ENCODE peak calls at places on chromosome 18, in six cellular contexts. One of them, this sample, is unnamed.

GRCh38 chr18:78725426-78725825 is 254.2 kb upstream of the SALL3 start:
- DNase-seq in fibroblast of mammary gland: no peak
- DNase-seq in stomach: peak; percentile 18
- DNase-seq in foreskin fibroblast: no peak
- DNase-seq in astrocyte of the spinal cord: no peak
- DNase-seq in colonic mucosa: no peak
- DNase-seq in this sample: peak; percentile 46

GRCh38 chr18:58977801-58978200 is 113.1 kb downstream of the ZNF532 start:
- DNase-seq in fibroblast of mammary gland: no peak
- DNase-seq in stomach: no peak
- DNase-seq in foreskin fibroblast: no peak
- DNase-seq in astrocyte of the spinal cord: no peak
- DNase-seq in colonic mucosa: no peak
- DNase-seq in this sample: no peak

GRCh38 chr18:63451774-63452173 is 25.0 kb upstream of the SERPINB5 start:
- DNase-seq in fibroblast of mammary gland: peak; percentile 68
- DNase-seq in stomach: no peak
- DNase-seq in foreskin fibroblast: peak; percentile 51
- DNase-seq in astrocyte of the spinal cord: no peak
- DNase-seq in colonic mucosa: peak; percentile 68
- DNase-seq in this sample: no peak

GRCh38 chr18:27713037-27713726 is 463.7 kb downstream of the CDH2 start:
- DNase-seq in fibroblast of mammary gland: no peak
- DNase-seq in stomach: no peak
- DNase-seq in foreskin fibroblast: no peak
- DNase-seq in astrocyte of the spinal cord: peak; percentile 59
- DNase-seq in colonic mucosa: no peak
- DNase-seq in this sample: no peak

GRCh38 chr18:75407468-75408437 is 19.8 kb downstream of the SMIM21 start:
- DNase-seq in fibroblast of mammary gland: peak; percentile 77
- DNase-seq in stomach: no peak
- DNase-seq in foreskin fibroblast: peak; percentile 30
- DNase-seq in astrocyte of the spinal cord: peak; percentile 32
- DNase-seq in colonic mucosa: no peak
- DNase-seq in this sample: no peak

GRCh38 chr18:2324459-2324858 is 246.8 kb downstream of the METTL4 start:
- DNase-seq in fibroblast of mammary gland: no peak
- DNase-seq in stomach: no peak
- DNase-seq in foreskin fibroblast: no peak
- DNase-seq in astrocyte of the spinal cord: no peak
- DNase-seq in colonic mucosa: no peak
- DNase-seq in this sample: no peak

GRCh38 chr18:29123706-29124530 is 947.0 kb upstream of the CDH2 start:
- DNase-seq in fibroblast of mammary gland: peak; percentile 6
- DNase-seq in stomach: no peak
- DNase-seq in foreskin fibroblast: no peak
- DNase-seq in astrocyte of the spinal cord: peak; percentile 20
- DNase-seq in colonic mucosa: no peak
- DNase-seq in this sample: no peak

GRCh38 chr18:3648695-3649094 is 198.7 kb downstream of the TGIF1 start:
- DNase-seq in fibroblast of mammary gland: no peak
- DNase-seq in stomach: no peak
- DNase-seq in foreskin fibroblast: no peak
- DNase-seq in astrocyte of the spinal cord: no peak
- DNase-seq in colonic mucosa: no peak
- DNase-seq in this sample: no peak

GRCh38 chr18:67520276-67521035 is 3.9 kb upstream of the DSEL start:
- DNase-seq in fibroblast of mammary gland: peak; percentile 91
- DNase-seq in stomach: no peak
- DNase-seq in foreskin fibroblast: peak; percentile 83
- DNase-seq in astrocyte of the spinal cord: peak; percentile 81
- DNase-seq in colonic mucosa: no peak
- DNase-seq in this sample: no peak

GRCh38 chr18:76803814-76804213 is 18.5 kb upstream of the ZNF236 start:
- DNase-seq in fibroblast of mammary gland: peak; percentile 64
- DNase-seq in stomach: peak; percentile 67
- DNase-seq in foreskin fibroblast: peak; percentile 37
- DNase-seq in astrocyte of the spinal cord: peak; percentile 54
- DNase-seq in colonic mucosa: peak; percentile 82
- DNase-seq in this sample: peak; percentile 76

GRCh38 chr18:49612515-49613033 is 50.7 kb downstream of the LIPG start:
- DNase-seq in fibroblast of mammary gland: no peak
- DNase-seq in stomach: no peak
- DNase-seq in foreskin fibroblast: no peak
- DNase-seq in astrocyte of the spinal cord: no peak
- DNase-seq in colonic mucosa: no peak
- DNase-seq in this sample: no peak

GRCh38 chr18:840080-840408 is 28.0 kb upstream of the YES1 start:
- DNase-seq in fibroblast of mammary gland: no peak
- DNase-seq in stomach: no peak
- DNase-seq in foreskin fibroblast: no peak
- DNase-seq in astrocyte of the spinal cord: no peak
- DNase-seq in colonic mucosa: no peak
- DNase-seq in this sample: no peak

GRCh38 chr18:839224-840079 is 27.4 kb upstream of the YES1 start:
- DNase-seq in fibroblast of mammary gland: peak; percentile 84
- DNase-seq in stomach: peak; percentile 90
- DNase-seq in foreskin fibroblast: peak; percentile 78
- DNase-seq in astrocyte of the spinal cord: peak; percentile 81
- DNase-seq in colonic mucosa: peak; percentile 90
- DNase-seq in this sample: peak; percentile 86

GRCh38 chr18:837922-838321 is 25.9 kb upstream of the YES1 start:
- DNase-seq in fibroblast of mammary gland: peak; percentile 57
- DNase-seq in stomach: no peak
- DNase-seq in foreskin fibroblast: no peak
- DNase-seq in astrocyte of the spinal cord: peak; percentile 11
- DNase-seq in colonic mucosa: no peak
- DNase-seq in this sample: no peak

GRCh38 chr18:845152-845819 is 33.2 kb upstream of the YES1 start:
- DNase-seq in fibroblast of mammary gland: peak; percentile 91
- DNase-seq in stomach: no peak
- DNase-seq in foreskin fibroblast: peak; percentile 84
- DNase-seq in astrocyte of the spinal cord: peak; percentile 63
- DNase-seq in colonic mucosa: peak; percentile 38
- DNase-seq in this sample: no peak

DNA sequence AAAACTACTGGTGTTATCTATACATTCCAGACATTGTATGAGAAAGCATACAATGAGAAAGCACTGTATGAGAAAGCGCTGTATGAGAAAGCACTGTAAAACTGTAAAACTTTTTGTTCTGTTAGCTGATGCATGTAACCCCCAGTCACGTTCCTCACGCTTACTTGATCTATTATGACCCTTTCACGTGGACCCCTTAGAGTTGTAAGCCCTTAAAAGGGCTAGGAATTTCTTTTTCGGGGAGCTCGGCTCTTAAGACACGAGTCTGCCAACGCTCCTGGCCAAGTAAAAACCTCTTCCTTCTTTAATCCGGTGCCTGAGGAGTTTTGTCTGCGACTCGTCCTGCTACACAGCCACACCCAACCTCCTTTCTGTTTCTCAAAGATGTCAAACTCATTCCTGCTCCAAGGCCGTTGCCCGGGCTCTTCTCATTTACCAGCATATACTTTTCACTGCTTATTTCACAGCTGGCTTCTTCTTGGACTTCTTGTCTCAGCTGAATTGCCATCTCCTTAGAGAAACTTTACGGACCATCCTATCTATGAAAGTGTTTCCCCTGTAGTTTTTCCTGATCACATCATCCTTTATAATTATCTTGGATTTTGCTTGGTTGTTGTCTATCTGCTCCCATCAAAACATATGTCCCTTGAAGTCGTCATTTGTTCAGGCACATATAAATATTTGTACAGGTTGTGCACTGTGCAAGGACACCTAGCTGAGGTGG is 29.8 kb upstream of the YES1 start:
- DNase-seq in fibroblast of mammary gland: no peak
- DNase-seq in stomach: no peak
- DNase-seq in foreskin fibroblast: no peak
- DNase-seq in astrocyte of the spinal cord: no peak
- DNase-seq in colonic mucosa: no peak
- DNase-seq in this sample: no peak
- TF ChIP-seq CTCF in fibroblast of mammary gland: no peak
- TF ChIP-seq CTCF in stomach: no peak
- TF ChIP-seq CTCF in foreskin fibroblast: no peak
- TF ChIP-seq CTCF in astrocyte of the spinal cord: no peak
- TF ChIP-seq CTCF in colonic mucosa: no peak
- TF ChIP-seq CTCF in this sample: no peak

GRCh38 chr18:10440874-10441273 is 13.6 kb upstream of the APCDD1 start:
- DNase-seq in fibroblast of mammary gland: no peak
- DNase-seq in stomach: no peak
- DNase-seq in foreskin fibroblast: no peak
- DNase-seq in astrocyte of the spinal cord: no peak
- DNase-seq in colonic mucosa: no peak
- DNase-seq in this sample: no peak

GRCh38 chr18:10444314-10445006 is 10.0 kb upstream of the APCDD1 start:
- DNase-seq in fibroblast of mammary gland: no peak
- DNase-seq in stomach: peak; percentile 31
- DNase-seq in foreskin fibroblast: no peak
- DNase-seq in astrocyte of the spinal cord: no peak
- DNase-seq in colonic mucosa: no peak
- DNase-seq in this sample: no peak

GRCh38 chr18:10441472-10441871 is 13.0 kb upstream of the APCDD1 start:
- DNase-seq in fibroblast of mammary gland: no peak
- DNase-seq in stomach: no peak
- DNase-seq in foreskin fibroblast: no peak
- DNase-seq in astrocyte of the spinal cord: no peak
- DNase-seq in colonic mucosa: no peak
- DNase-seq in this sample: no peak

GRCh38 chr18:10443001-10443400 is 11.4 kb upstream of the APCDD1 start:
- DNase-seq in fibroblast of mammary gland: no peak
- DNase-seq in stomach: no peak
- DNase-seq in foreskin fibroblast: no peak
- DNase-seq in astrocyte of the spinal cord: no peak
- DNase-seq in colonic mucosa: no peak
- DNase-seq in this sample: no peak

GRCh38 chr18:10442551-10442971 is 11.9 kb upstream of the APCDD1 start:
- DNase-seq in fibroblast of mammary gland: no peak
- DNase-seq in stomach: no peak
- DNase-seq in foreskin fibroblast: no peak
- DNase-seq in astrocyte of the spinal cord: no peak
- DNase-seq in colonic mucosa: no peak
- DNase-seq in this sample: no peak
- TF ChIP-seq CTCF in fibroblast of mammary gland: no peak
- TF ChIP-seq CTCF in stomach: no peak
- TF ChIP-seq CTCF in foreskin fibroblast: peak; percentile 14
- TF ChIP-seq CTCF in astrocyte of the spinal cord: peak; percentile 15
- TF ChIP-seq CTCF in colonic mucosa: no peak
- TF ChIP-seq CTCF in this sample: no peak

DNA sequence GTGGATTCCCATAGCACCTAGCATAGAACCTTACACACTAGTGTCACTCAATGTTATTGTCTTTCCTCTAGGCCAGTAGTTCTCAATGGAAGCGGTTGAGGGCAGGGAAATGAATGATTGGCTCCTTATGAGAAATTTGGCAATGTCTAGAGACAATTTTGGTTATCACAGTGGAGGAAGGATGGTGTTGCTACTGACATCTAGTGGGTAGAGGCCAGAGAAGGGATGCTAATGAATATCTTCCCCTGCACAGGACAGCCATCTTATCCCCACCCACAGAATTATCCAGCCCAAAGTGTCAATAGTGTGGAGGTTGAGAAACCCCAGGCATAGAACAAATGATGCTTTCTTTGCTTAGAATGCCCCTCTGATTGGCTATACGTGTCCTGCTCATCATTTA is 15.8 kb downstream of the C18orf63 start:
- DNase-seq in fibroblast of mammary gland: peak; percentile 80
- DNase-seq in stomach: no peak
- DNase-seq in foreskin fibroblast: peak; percentile 48
- DNase-seq in astrocyte of the spinal cord: peak; percentile 29
- DNase-seq in colonic mucosa: no peak
- DNase-seq in this sample: no peak
- TF ChIP-seq CTCF in fibroblast of mammary gland: peak; percentile 80
- TF ChIP-seq CTCF in stomach: no peak
- TF ChIP-seq CTCF in foreskin fibroblast: peak; percentile 70
- TF ChIP-seq CTCF in astrocyte of the spinal cord: peak; percentile 53
- TF ChIP-seq CTCF in colonic mucosa: no peak
- TF ChIP-seq CTCF in this sample: no peak

GRCh38 chr18:50967714-50968661 is at the start of gene ELAC1:
- DNase-seq in fibroblast of mammary gland: peak; percentile 72
- DNase-seq in stomach: peak; percentile 83
- DNase-seq in foreskin fibroblast: peak; percentile 77
- DNase-seq in astrocyte of the spinal cord: peak; percentile 78
- DNase-seq in colonic mucosa: peak; percentile 72
- DNase-seq in this sample: peak; percentile 87
- TF ChIP-seq CTCF in fibroblast of mammary gland: no peak
- TF ChIP-seq CTCF in stomach: no peak
- TF ChIP-seq CTCF in foreskin fibroblast: no peak
- TF ChIP-seq CTCF in astrocyte of the spinal cord: no peak
- TF ChIP-seq CTCF in colonic mucosa: no peak
- TF ChIP-seq CTCF in this sample: no peak

GRCh38 chr18:44969214-44969842 is 288.6 kb downstream of the SETBP1 start:
- DNase-seq in fibroblast of mammary gland: peak; percentile 4
- DNase-seq in stomach: peak; percentile 43
- DNase-seq in foreskin fibroblast: no peak
- DNase-seq in astrocyte of the spinal cord: peak; percentile 17
- DNase-seq in colonic mucosa: no peak
- DNase-seq in this sample: no peak

GRCh38 chr18:44974174-44974573 is 293.5 kb downstream of the SETBP1 start:
- DNase-seq in fibroblast of mammary gland: no peak
- DNase-seq in stomach: no peak
- DNase-seq in foreskin fibroblast: no peak
- DNase-seq in astrocyte of the spinal cord: no peak
- DNase-seq in colonic mucosa: no peak
- DNase-seq in this sample: no peak

GRCh38 chr18:44977856-44978255 is 297.2 kb downstream of the SETBP1 start:
- DNase-seq in fibroblast of mammary gland: no peak
- DNase-seq in stomach: no peak
- DNase-seq in foreskin fibroblast: no peak
- DNase-seq in astrocyte of the spinal cord: no peak
- DNase-seq in colonic mucosa: no peak
- DNase-seq in this sample: no peak

GRCh38 chr18:44968336-44968735 is 287.6 kb downstream of the SETBP1 start:
- DNase-seq in fibroblast of mammary gland: peak; percentile 2
- DNase-seq in stomach: no peak
- DNase-seq in foreskin fibroblast: no peak
- DNase-seq in astrocyte of the spinal cord: no peak
- DNase-seq in colonic mucosa: no peak
- DNase-seq in this sample: no peak

DNA sequence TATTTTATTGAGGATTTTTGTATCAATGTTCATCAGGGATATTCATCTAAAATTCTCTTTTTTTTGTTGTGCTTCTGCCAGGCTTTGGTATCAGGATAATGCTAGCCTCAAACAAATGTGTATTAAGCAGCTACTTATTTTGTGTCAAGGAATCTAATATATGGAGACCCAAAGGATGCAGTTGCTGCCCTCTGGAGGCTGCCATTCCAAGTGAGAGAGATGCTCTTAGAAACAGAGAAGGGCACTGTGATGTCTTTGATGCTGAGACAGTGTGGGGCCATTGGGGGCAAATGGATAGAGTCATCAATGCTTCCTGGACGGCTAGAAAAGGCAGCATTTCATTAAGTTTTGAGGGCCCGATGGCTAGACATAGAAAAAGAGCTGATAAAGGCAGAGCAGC is 292.6 kb downstream of the SETBP1 start:
- DNase-seq in fibroblast of mammary gland: peak; percentile 36
- DNase-seq in stomach: no peak
- DNase-seq in foreskin fibroblast: no peak
- DNase-seq in astrocyte of the spinal cord: peak; percentile 30
- DNase-seq in colonic mucosa: no peak
- DNase-seq in this sample: no peak
- TF ChIP-seq CTCF in fibroblast of mammary gland: peak; percentile 25
- TF ChIP-seq CTCF in stomach: no peak
- TF ChIP-seq CTCF in foreskin fibroblast: peak; percentile 23
- TF ChIP-seq CTCF in astrocyte of the spinal cord: peak; percentile 35
- TF ChIP-seq CTCF in colonic mucosa: no peak
- TF ChIP-seq CTCF in this sample: no peak